ENCODE peak calls at places on chromosomes 16 and 17, in four cellular contexts. Z, L, T and W are unnamed samples. For H3K4me1, the result is how much of the 10 kb centered on the place peaks cover.

GRCh38 chr17:5034063-5034462 is 1.2 kb downstream of the SLC52A1 start:
- DNase-seq in Z (no peak), T (no peak), L (no peak), W (no peak)

GRCh38 chr16:88718178-88718577 is 11.9 kb downstream of the CTU2 start:
- DNase-seq in Z (no peak), T (no peak), L (no peak), W (no peak)

GRCh38 chr16:88461291-88462269 is 8.5 kb downstream of the ZFPM1 start:
- DNase-seq in L (no peak), Z (no peak), T (no peak), W (peak)

GRCh38 chr16:72857841-72858594 is 189.9 kb downstream of the ZFHX3 start:
- DNase-seq in T (no peak), Z (no peak), L (no peak), W (no peak)

GRCh38 chr16:5215911-5216310 is 118.3 kb upstream of the EEF2KMT start:
- DNase-seq in Z (no peak), L (peak), T (no peak), W (no peak)

GRCh38 chr17:57355090-57355859 is 99.0 kb downstream of the MSI2 start:
- DNase-seq in L (no peak), Z (no peak), T (no peak), W (no peak)

GRCh38 chr16:16047761-16048160 is 98.3 kb downstream of the ABCC1 start:
- DNase-seq in L (no peak), T (no peak), Z (no peak), W (no peak)

GRCh38 chr16:84864266-84864955 is 44.6 kb downstream of the CRISPLD2 start:
- DNase-seq in Z (no peak), L (no peak), T (no peak), W (no peak)

GRCh38 chr16:30901201-30902069 is 5.0 kb downstream of the CTF1 start:
- DNase-seq in L (no peak), T (no peak), Z (no peak), W (no peak)

GRCh38 chr17:29574732-29575510 is 6.4 kb downstream of the TP53I13 start:
- DNase-seq in Z (no peak), L (no peak), T (no peak), W (peak)

GRCh38 chr17:38578641-38579480 is 26.9 kb downstream of the SRCIN1 start:
- DNase-seq in L (no peak), T (no peak), Z (no peak), W (peak)

GRCh38 chr16:27264151-27264550 is 4.4 kb downstream of the NSMCE1 start:
- DNase-seq in Z (peak), T (no peak), L (no peak), W (no peak)

GRCh38 chr17:19329136-19329535 is 33.4 kb downstream of the B9D1 start:
- DNase-seq in T (no peak), Z (no peak), L (no peak), W (no peak)

GRCh38 chr16:1573301-1573700 is 38.6 kb downstream of the IFT140 start:
- DNase-seq in Z (no peak), T (no peak), L (no peak), W (no peak)

GRCh38 chr16:15954814-15955151 is 5.4 kb downstream of the ABCC1 start:
- DNase-seq in T (no peak), L (no peak), Z (no peak), W (peak)

GRCh38 chr17:49399995-49400394 is 14.7 kb downstream of the PHB1 start:
- DNase-seq in L (no peak), T (no peak), Z (no peak), W (no peak)
- H3K27ac ChIP-seq in L (no peak), T (no peak), Z (no peak), W (no peak)

GRCh38 chr17:28385037-28385797 is 13.7 kb downstream of the SARM1 start:
- DNase-seq in Z (no peak), T (no peak), L (no peak), W (no peak)
- H3K4me3 ChIP-seq in Z (no peak), T (peak), L (no peak), W (peak)

GRCh38 chr17:40487371-40488020 is 13.9 kb downstream of the TNS4 start:
- DNase-seq in L (no peak), T (no peak), Z (no peak), W (no peak)
- H3K4me1 ChIP-seq in L (under half), T (under half), Z (under half), W (under half)

DNA sequence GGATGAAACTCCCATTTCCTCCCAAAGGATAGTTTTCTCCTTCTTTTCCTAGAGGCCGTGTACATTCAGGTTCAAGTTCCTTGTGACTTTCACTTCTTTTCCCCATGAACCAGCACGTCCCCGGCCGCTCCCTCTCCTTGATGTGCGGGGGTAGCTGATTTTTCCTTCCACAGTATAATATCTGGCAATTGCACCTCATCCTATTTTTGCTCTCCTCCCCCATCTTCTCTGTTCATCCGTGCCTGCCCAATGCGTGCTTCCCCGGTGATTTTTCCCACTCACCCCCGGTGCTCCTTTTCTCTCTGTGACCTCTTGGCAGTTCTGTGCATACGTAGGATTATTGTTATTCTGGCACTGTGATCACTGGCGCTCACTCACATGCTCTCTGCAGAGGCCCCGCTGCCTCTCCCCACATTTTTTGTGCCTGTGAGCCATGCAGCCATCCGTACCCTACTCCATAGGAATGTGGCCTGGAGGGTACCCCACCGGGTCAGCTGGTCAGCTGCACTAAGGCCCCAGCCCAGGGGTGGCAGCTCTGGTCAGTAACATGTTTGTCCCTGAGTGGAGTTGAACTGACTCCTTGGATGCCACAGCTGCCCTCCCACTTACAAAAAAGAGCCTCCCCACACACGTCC is 100.0 kb downstream of the NTN1 start:
- DNase-seq in Z (no peak), L (no peak), T (no peak), W (no peak)
- H3K27ac ChIP-seq in Z (no peak), L (no peak), T (no peak), W (no peak)

DNA sequence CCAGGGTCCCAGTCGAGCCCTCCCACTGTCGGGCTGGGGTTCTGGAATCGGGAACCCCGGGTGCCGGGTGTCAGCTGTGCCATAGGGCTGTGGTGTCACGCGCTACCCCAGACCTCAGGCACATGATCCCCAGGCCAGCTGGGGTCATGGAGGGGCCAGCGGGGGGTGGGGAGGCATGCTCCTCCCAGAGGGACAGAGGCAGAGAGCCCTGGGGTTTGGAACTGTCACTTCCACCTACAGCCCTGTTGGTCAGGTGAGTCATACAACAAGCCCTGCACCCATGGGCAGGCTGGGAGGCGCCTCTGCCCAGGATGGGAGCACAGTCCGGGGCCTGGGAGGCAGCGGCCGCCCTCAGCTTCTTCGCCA is 63.0 kb downstream of the BAIAP2 start:
- DNase-seq in T (no peak), L (no peak), Z (no peak), W (no peak)
- H3K4me3 ChIP-seq in T (no peak), L (no peak), Z (no peak), W (no peak)

DNA sequence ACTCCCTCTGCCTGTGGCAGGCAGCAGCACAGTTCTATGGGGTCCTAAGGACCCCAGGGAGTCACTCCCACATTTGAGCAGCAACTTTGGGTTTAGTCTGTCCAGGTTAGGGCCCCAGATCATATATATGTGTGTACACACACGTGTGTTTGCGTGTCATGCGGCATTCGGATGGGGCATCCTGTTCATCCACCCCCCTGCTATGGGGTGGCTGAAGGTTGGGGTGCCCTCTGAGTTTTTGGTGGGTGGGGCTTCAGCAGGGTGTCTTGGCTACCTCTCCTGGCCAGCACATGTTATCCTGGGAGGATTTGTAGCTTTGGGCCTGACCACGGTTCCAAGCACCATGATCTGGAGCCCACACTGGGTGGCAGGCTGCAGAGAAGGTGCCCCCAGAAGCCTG is 100.7 kb downstream of the RAB11FIP4 start:
- DNase-seq in Z (no peak), T (no peak), L (no peak), W (no peak)
- H3K4me1 ChIP-seq in Z (under half), T (half or more), L (under half), W (under half)

GRCh38 chr17:68957944-68958343 is 2.8 kb upstream of the ABCA8 start:
- DNase-seq in Z (no peak), T (no peak), L (no peak), W (no peak)
- H3K27ac ChIP-seq in Z (no peak), T (no peak), L (no peak), W (no peak)

DNA sequence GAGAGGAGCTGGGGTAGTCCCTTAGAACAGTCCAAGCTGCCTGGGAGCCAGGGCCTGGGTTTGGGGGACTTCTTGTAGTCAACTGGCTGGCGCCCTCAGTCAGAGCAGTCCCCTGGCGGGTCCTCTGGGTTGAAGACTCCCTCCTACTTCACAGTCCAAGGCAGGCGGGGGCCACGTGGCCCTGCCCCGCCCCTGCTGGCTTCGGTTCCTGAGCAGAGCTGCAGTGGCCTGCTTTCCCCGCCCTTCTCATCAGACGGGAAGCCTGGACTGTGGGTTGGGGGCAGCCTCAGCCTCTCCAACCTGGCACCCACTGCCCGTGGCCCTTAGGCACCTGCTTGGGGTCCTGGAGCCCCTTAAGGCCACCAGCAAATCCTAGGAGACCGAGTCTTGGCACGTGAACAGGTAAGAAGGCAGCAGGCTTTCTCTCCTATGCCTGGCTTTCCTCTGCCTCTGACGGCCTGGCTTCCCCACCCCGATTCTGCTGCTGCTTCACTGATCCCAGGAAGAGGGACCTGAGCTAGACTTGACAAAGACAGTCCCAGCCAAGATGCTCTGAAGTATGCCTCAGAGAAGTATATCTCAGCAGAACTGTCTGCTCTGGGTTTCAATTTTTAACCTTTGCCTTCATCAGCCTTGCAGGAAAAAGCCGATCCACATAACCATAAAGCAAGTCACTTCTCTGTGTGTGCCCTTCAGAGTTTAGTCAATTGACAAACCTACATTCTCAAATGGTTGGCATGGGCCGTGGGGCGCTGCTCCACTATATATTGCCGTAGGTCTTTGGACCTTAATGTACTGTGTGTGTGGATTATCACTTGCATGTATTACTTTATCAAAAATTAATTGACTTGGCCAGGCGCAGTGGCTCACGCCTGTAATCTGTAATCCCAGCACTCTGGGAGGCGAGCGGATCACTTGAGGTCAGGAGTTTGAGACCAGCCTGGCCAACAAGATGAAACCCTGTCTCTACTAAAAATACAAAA is 56.3 kb downstream of the SF3B3 start:
- DNase-seq in L (no peak), T (no peak), Z (no peak), W (peak)
- H3K4me3 ChIP-seq in L (peak), T (no peak), Z (no peak), W (no peak)

DNA sequence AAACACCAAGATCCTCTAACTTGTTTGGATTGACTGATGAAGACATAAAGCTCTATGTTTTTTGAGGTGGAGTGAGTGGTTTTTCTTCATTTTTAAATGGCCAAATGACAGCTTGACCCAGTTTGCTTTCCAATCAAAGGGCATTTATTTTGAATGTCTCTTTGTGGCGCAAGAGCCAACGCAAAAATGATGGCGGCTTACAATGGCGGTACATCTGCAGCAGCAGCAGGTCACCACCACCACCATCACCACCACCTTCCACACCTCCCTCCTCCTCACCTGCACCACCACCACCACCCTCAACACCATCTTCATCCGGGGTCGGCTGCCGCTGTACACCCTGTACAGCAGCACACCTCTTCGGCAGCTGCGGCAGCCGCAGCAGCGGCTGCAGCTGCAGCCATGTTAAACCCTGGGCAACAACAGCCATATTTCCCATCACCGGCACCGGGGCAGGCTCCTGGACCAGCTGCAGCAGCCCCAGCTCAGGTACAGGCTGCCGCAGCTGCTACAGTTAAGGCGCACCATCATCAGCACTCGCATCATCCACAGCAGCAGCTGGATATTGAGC is 329 bp downstream of the NLK start:
- DNase-seq in T (no peak), L (no peak), Z (no peak), W (peak)
- H3K4me1 ChIP-seq in T (half or more), L (under half), Z (under half), W (under half)

GRCh38 chr16:11130978-11131665 is 124.9 kb downstream of the SOCS1 start:
- DNase-seq in T (no peak), L (no peak), Z (no peak), W (no peak)

GRCh38 chr16:11133344-11133921 is 122.6 kb downstream of the SOCS1 start:
- DNase-seq in Z (peak), L (no peak), T (no peak), W (peak)

GRCh38 chr16:11129378-11129781 is 126.6 kb downstream of the SOCS1 start:
- DNase-seq in L (no peak), T (no peak), Z (no peak), W (no peak)

GRCh38 chr16:11134722-11135121 is 121.3 kb downstream of the SOCS1 start:
- DNase-seq in L (no peak), Z (no peak), T (no peak), W (no peak)

GRCh38 chr16:11131706-11132105 is 124.3 kb downstream of the SOCS1 start:
- DNase-seq in L (no peak), T (no peak), Z (no peak), W (peak)
- H3K27ac ChIP-seq in L (no peak), T (no peak), Z (no peak), W (peak)